ENCODE peak calls at places on chromosomes 6 and 20, in five cellular contexts. C is amniotic epithelial cell, S is retina, J is nephron progenitor cell, E is glomerular endothelial cell. F is an unnamed sample.

GRCh38 chr6:17115251-17116089 is 13.6 kb downstream of the STMND1 start:
- DNase-seq in E (peak), S (no peak), J (no peak), C (peak), F (no peak)

GRCh38 chr20:59043698-59044097 is 1.1 kb upstream of the PRELID3B start:
- DNase-seq in J (no peak), E (no peak), S (peak), C (no peak), F (no peak)

GRCh38 chr20:44291754-44292153 is 19.2 kb downstream of the FITM2 start:
- DNase-seq in J (no peak), C (no peak), S (no peak), E (no peak), F (no peak)

GRCh38 chr6:163860194-163861081 is 445.9 kb downstream of the QKI start:
- DNase-seq in E (no peak), J (peak), C (peak), S (peak), F (peak)

GRCh38 chr6:170137911-170138910 is 152.7 kb downstream of the DLL1 start:
- DNase-seq in E (no peak), J (no peak), S (no peak), C (no peak), F (no peak)

GRCh38 chr6:2556761-2557160 is 194.0 kb downstream of the MYLK4 start:
- DNase-seq in J (no peak), E (no peak), C (no peak), S (no peak), F (no peak)

GRCh38 chr6:128358111-128358780 is 162.2 kb downstream of the PTPRK start:
- DNase-seq in C (no peak), J (no peak), S (no peak), E (no peak), F (no peak)

GRCh38 chr6:35415065-35415880 is 36.9 kb upstream of the FANCE start:
- DNase-seq in C (peak), E (no peak), S (peak), J (peak), F (peak)

GRCh38 chr6:89597372-89597771 is 41.2 kb downstream of the LYRM2 start:
- DNase-seq in C (no peak), S (no peak), E (no peak), J (no peak), F (no peak)

GRCh38 chr6:64505312-64505711 is 869.7 kb downstream of the PHF3 start:
- DNase-seq in S (no peak), J (peak), C (no peak), E (no peak), F (no peak)

GRCh38 chr6:39184906-39185580 is 44.2 kb downstream of the KCNK5 start:
- DNase-seq in C (no peak), S (no peak), E (no peak), J (no peak), F (no peak)

GRCh38 chr20:4435671-4436070 is 286.0 kb upstream of the PRND start:
- DNase-seq in E (no peak), J (no peak), C (no peak), S (no peak), F (no peak)

GRCh38 chr6:109296971-109297372 is 85.3 kb downstream of the CD164 start:
- DNase-seq in C (no peak), E (no peak), J (no peak), S (no peak), F (no peak)

GRCh38 chr6:3625980-3626533 is 125.5 kb downstream of the PXDC1 start:
- DNase-seq in C (no peak), E (no peak), J (no peak), S (peak), F (no peak)

GRCh38 chr6:19438566-19439353 is 398.4 kb upstream of the ID4 start:
- DNase-seq in J (no peak), E (no peak), C (no peak), S (no peak), F (no peak)

GRCh38 chr20:36261389-36262105 is 25.3 kb downstream of the AAR2 start:
- DNase-seq in S (no peak), J (no peak), C (no peak), E (no peak), F (no peak)

GRCh38 chr6:138555294-138555988 is 56.1 kb upstream of the NHSL1 start:
- DNase-seq in C (peak), S (no peak), E (no peak), J (no peak), F (no peak)

GRCh38 chr6:155219858-155220301 is 43.9 kb upstream of the CLDN20 start:
- DNase-seq in C (no peak), S (no peak), E (no peak), J (no peak), F (no peak)

GRCh38 chr6:74177496-74177895 is 481.5 kb downstream of the CD109 start:
- DNase-seq in S (no peak), E (no peak), J (no peak), C (no peak), F (no peak)

GRCh38 chr6:56713285-56713684 is 70.6 kb upstream of the DST start:
- DNase-seq in E (no peak), C (peak), J (no peak), S (no peak), F (no peak)

GRCh38 chr6:3825851-3826581 is 23.2 kb upstream of the FAM50B start:
- DNase-seq in S (no peak), J (no peak), E (peak), C (peak), F (peak)

GRCh38 chr20:15930324-15931305 is 642.6 kb downstream of the KIF16B start:
- DNase-seq in J (peak), S (peak), C (peak), E (peak), F (peak)

GRCh38 chr6:34204693-34205092 is 32.0 kb upstream of the HMGA1 start:
- DNase-seq in S (no peak), C (no peak), J (no peak), E (no peak), F (no peak)

GRCh38 chr6:151059612-151060095 is 180.1 kb upstream of the AKAP12 start:
- DNase-seq in C (peak), E (no peak), J (peak), S (no peak), F (no peak)

GRCh38 chr6:166866839-166867637 is 89.3 kb downstream of the RNASET2 start:
- DNase-seq in E (no peak), C (no peak), J (no peak), S (no peak), F (no peak)

GRCh38 chr20:63461364-63461763 is 11.1 kb downstream of the KCNQ2 start:
- DNase-seq in C (no peak), E (no peak), S (no peak), J (peak), F (no peak)

GRCh38 chr6:111874030-111874425 is 776 bp upstream of the FYN start:
- DNase-seq in J (peak), S (no peak), E (no peak), C (no peak), F (no peak)

GRCh38 chr6:151111670-151112069 is 128.1 kb upstream of the AKAP12 start:
- DNase-seq in J (no peak), S (no peak), C (no peak), E (no peak), F (no peak)

F was measured in tibial nerve.